ENCODE peak calls at places on chromosomes 7 and 10, in four cellular contexts. R is mammary epithelial cell, B is GM10248, N is anterior cingulate cortex. Z is an unnamed sample.

GRCh38 chr10:101602767-101603398 is 14.8 kb downstream of the DPCD start:
- DNase-seq in R (peak), B (peak), N (peak), Z (peak)

GRCh38 chr7:111029574-111030357 is 61.2 kb upstream of the LRRN3 start:
- DNase-seq in B (no peak), R (no peak), N (no peak), Z (no peak)

GRCh38 chr7:77254429-77254828 is 54.8 kb upstream of the FGL2 start:
- DNase-seq in B (no peak), N (no peak), R (no peak), Z (no peak)

GRCh38 chr7:21869785-21870402 is 75.8 kb downstream of the CDCA7L start:
- DNase-seq in N (no peak), R (no peak), B (no peak), Z (no peak)

GRCh38 chr7:55100172-55100961 is 81.5 kb downstream of the EGFR start:
- DNase-seq in N (no peak), B (no peak), R (no peak), Z (peak)

GRCh38 chr10:76185476-76186255 is 754.2 kb downstream of the LRMDA start:
- DNase-seq in B (no peak), N (no peak), R (no peak), Z (no peak)

GRCh38 chr7:131010714-131011436 is 276.9 kb upstream of the KLF14 start:
- DNase-seq in N (no peak), R (no peak), B (peak), Z (no peak)

GRCh38 chr7:36021367-36021766 is 131.7 kb upstream of the EEPD1 start:
- DNase-seq in N (no peak), R (no peak), B (no peak), Z (no peak)

GRCh38 chr10:113228570-113228969 is 278.5 kb downstream of the TCF7L2 start:
- DNase-seq in N (no peak), B (no peak), R (no peak), Z (no peak)

GRCh38 chr10:132420469-132421376 is 23.7 kb downstream of the PWWP2B start:
- DNase-seq in N (no peak), B (no peak), R (no peak), Z (peak)

GRCh38 chr7:24816868-24817267 is 59.6 kb upstream of the GSDME start:
- DNase-seq in R (no peak), N (no peak), B (no peak), Z (no peak)

GRCh38 chr7:155643804-155644177 is 670 bp upstream of the RBM33 start:
- DNase-seq in R (no peak), N (no peak), B (no peak), Z (no peak)

GRCh38 chr7:155477469-155477868 is 19.5 kb downstream of the EN2 start:
- DNase-seq in B (peak), N (no peak), R (no peak), Z (no peak)

GRCh38 chr7:43577485-43577951 is 5.4 kb upstream of the STK17A start:
- DNase-seq in N (no peak), R (peak), B (no peak), Z (no peak)

GRCh38 chr7:143046334-143046935 is 5.7 kb upstream of the OR6V1 start:
- DNase-seq in B (no peak), N (no peak), R (no peak), Z (no peak)

GRCh38 chr7:107628461-107629064 is 32.1 kb upstream of the SLC26A4 start:
- DNase-seq in N (no peak), R (no peak), B (no peak), Z (no peak)

GRCh38 chr7:121752706-121753105 is 120.3 kb upstream of the PTPRZ1 start:
- DNase-seq in N (no peak), R (no peak), B (no peak), Z (no peak)

GRCh38 chr10:60032723-60033122 is 126.4 kb upstream of the CCDC6 start:
- DNase-seq in N (no peak), R (peak), B (peak), Z (no peak)

GRCh38 chr10:30215631-30216030 is 133.4 kb downstream of the MTPAP start:
- DNase-seq in R (no peak), B (no peak), N (no peak), Z (no peak)

GRCh38 chr7:1925349-1925748 is 255.3 kb downstream of the ELFN1 start:
- DNase-seq in R (no peak), B (no peak), N (no peak), Z (peak)

GRCh38 chr7:98266840-98267239 is 14.6 kb upstream of the BRI3 start:
- DNase-seq in B (no peak), R (no peak), N (no peak), Z (no peak)

GRCh38 chr7:98107313-98107691 is 640 bp downstream of the LMTK2 start:
- DNase-seq in R (peak), B (peak), N (no peak), Z (no peak)

GRCh38 chr10:106982248-106982647 is 182.3 kb downstream of the SORCS1 start:
- DNase-seq in N (no peak), R (no peak), B (no peak), Z (no peak)